ENCODE peak calls at places on chromosomes 3 and 15, in five cellular contexts. J, B, O, Y and T are unnamed samples.

GRCh38 chr3:126329927-126330725 is 27.1 kb downstream of the KLF15 start:
- DNase-seq in J (peak; percentile 11), B (no peak), Y (no peak), O (no peak), T (no peak)

GRCh38 chr3:161067346-161067745 is 37.8 kb downstream of the B3GALNT1 start:
- DNase-seq in Y (no peak), B (no peak), O (no peak), J (no peak), T (no peak)

GRCh38 chr3:192409838-192410683 is 317.3 kb downstream of the FGF12 start:
- DNase-seq in J (no peak), B (peak; percentile 76), O (peak; percentile 18), Y (peak; percentile 56), T (peak; percentile 33)

GRCh38 chr3:7207928-7208327 is 347.0 kb downstream of the GRM7 start:
- DNase-seq in Y (no peak), B (no peak), J (no peak), O (no peak), T (no peak)

GRCh38 chr3:104359546-104359945 is 1007.2 kb upstream of the ALCAM start:
- DNase-seq in B (no peak), O (no peak), J (no peak), Y (peak; percentile 97), T (no peak)

GRCh38 chr3:33482126-33482525 is 41.9 kb upstream of the UBP1 start:
- DNase-seq in Y (peak; percentile 18), B (no peak), J (no peak), O (no peak), T (no peak)

GRCh38 chr3:59334585-59334984 is 284.8 kb upstream of the CFAP20DC start:
- DNase-seq in Y (no peak), B (no peak), J (no peak), O (no peak), T (no peak)

GRCh38 chr3:138456961-138457862 is 22.8 kb downstream of the ESYT3 start:
- DNase-seq in O (no peak), B (no peak), Y (no peak), J (peak; percentile 40), T (no peak)

GRCh38 chr3:133697960-133698359 is 36.2 kb upstream of the TOPBP1 start:
- DNase-seq in J (no peak), Y (no peak), B (no peak), O (no peak), T (no peak)

GRCh38 chr3:12984023-12984823 is 89.0 kb downstream of the IQSEC1 start:
- DNase-seq in O (peak; percentile 64), J (no peak), Y (peak; percentile 49), B (no peak), T (no peak)

GRCh38 chr3:153166206-153166605 is 4.2 kb downstream of the RAP2B start:
- DNase-seq in B (no peak), Y (peak; percentile 44), J (no peak), O (no peak), T (no peak)

GRCh38 chr3:103991461-103992115 is 1375.1 kb upstream of the ALCAM start:
- DNase-seq in B (no peak), O (no peak), Y (peak; percentile 11), J (no peak), T (no peak)

GRCh38 chr3:193944161-193944884 is 191.6 kb upstream of the HES1 start:
- DNase-seq in B (no peak), J (no peak), Y (no peak), O (no peak), T (no peak)
- H3K4me3 ChIP-seq in B (no peak overlapping the region), J (no peak overlapping the region), Y (no peak overlapping the region), O (no peak overlapping the region), T (no peak overlapping the region)

GRCh38 chr3:127556565-127556964 is 34.0 kb downstream of the TPRA1 start:
- DNase-seq in Y (no peak), O (no peak), J (no peak), B (no peak), T (no peak)
- TF ChIP-seq CTCF in Y (no peak), O (no peak), J (no peak), B (no peak), T (no peak)

GRCh38 chr15:74176262-74177208 is 3.0 kb downstream of the ISLR start:
- DNase-seq in O (peak; percentile 10), J (peak; percentile 46), Y (no peak), B (peak; percentile 66), T (peak; percentile 24)
- H3K4me1 ChIP-seq in O (peaks cover 84% of the 10 kb centered on the region), J (peaks cover 25% of the 10 kb centered on the region), Y (peaks cover 44% of the 10 kb centered on the region), B (no peaks in the 10 kb centered on the region), T (no peaks in the 10 kb centered on the region)

DNA sequence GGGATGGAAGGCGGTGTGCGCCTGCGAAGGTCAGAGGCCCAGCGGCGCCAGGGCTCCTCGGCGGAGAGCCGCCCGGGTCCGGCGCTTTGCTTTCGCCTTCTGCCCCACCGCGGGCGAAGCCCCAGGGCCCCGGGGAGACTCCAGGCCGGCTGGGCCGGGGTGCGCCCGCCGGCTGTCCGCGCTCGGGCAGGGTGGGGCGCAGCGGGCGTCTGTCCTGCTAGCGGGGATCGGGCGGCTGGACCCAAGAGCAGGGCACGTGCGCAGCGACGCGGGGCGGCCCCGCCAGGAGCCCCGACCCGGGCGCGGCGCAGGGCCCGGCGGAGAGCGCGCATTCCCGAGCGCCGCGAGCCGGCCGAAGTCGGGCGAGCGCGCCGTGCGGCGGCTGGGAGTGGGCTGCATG is 585 bp upstream of the ALDH1A3 start:
- DNase-seq in O (no peak), J (no peak), Y (peak; percentile 34), B (no peak), T (no peak)
- H3K4me3 ChIP-seq in O (peak overlapping the region; percentile 66), J (peak overlapping the region; percentile 45), Y (no peak overlapping the region), B (peak overlapping the region; percentile 18), T (peak overlapping the region; percentile 41)

GRCh38 chr15:69160976-69161877 is 792 bp downstream of the GLCE start:
- DNase-seq in O (peak; percentile 44), J (peak; percentile 71), Y (peak; percentile 28), B (peak; percentile 83), T (peak; percentile 60)
- TF ChIP-seq CTCF in O (peak; percentile 45), J (peak; percentile 16), Y (peak; percentile 31), B (no peak), T (peak; percentile 18)

DNA sequence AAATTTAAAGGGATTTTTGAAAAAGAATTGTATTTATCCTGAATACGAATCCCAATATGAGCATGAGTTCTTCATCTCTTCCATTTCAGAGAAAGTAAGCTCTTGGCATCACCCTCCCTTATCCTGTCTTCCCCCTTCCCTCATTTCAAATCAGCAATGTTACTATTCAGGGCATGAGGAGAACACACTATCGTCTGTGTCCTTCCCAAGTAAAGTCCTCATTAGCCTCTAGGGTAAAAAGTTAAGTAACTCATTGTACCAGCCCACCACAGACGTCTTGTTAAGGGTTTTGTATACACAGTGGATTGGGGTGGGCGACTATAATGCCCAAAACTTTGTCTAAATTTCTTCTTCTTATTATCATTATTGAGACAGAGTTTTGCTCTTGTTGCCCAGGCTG is 14.8 kb downstream of the ARL6IP5 start:
- DNase-seq in J (no peak), B (no peak), Y (no peak), O (no peak), T (no peak)
- H3K4me1 ChIP-seq in J (peaks cover 32% of the 10 kb centered on the region), B (peaks cover 5% of the 10 kb centered on the region), Y (peaks cover 7% of the 10 kb centered on the region), O (peaks cover 97% of the 10 kb centered on the region), T (no peaks in the 10 kb centered on the region)

DNA sequence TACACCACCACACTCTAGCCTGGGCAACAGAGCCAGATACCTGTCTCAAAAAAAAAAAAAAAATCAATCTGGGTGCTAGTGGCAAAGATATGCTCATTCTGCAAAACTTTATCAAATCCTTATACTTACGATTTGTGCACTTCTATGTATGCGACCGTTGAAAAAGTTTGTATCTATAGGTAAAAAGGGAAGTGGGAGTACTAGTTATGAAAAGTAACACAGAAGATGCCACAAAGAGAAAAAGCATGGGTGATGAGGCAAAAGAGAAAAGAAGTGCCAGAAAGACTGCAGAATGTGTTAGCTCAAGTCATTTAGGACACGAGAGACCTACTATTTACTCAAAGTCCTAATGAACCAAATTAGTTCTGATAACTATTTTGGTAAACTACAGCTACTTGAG is 407.8 kb downstream of the SHQ1 start:
- DNase-seq in J (no peak), Y (no peak), B (no peak), O (no peak), T (no peak)
- H3K4me3 ChIP-seq in J (no peak overlapping the region), Y (no peak overlapping the region), B (no peak overlapping the region), O (no peak overlapping the region), T (no peak overlapping the region)

DNA sequence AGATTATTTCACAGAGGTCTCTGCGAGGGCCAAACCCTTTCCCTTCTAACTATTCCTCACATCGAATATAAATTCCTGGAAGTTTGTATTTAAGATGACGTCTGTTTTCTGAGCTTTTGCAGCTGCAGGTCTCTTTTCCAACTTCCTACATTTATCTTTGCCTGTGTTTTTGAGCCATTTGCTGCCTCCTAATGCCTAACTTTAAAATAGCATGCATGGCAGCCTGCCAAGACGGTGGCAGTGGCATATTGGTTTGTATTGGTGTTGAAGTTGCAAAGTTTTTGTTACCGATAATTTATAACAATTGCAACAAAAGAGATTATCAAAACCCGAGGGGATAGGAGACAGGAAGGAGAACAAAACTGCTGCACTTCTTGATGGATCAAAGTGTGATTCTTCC is 187.1 kb upstream of the DNAJC19 start:
- DNase-seq in O (peak; percentile 36), J (no peak), B (no peak), Y (peak; percentile 45), T (peak; percentile 65)
- TF ChIP-seq CTCF in O (peak; percentile 72), J (peak; percentile 58), B (peak; percentile 54), Y (peak; percentile 43), T (peak; percentile 74)

GRCh38 chr3:129662230-129662629 is 55.8 kb upstream of the PLXND1 start:
- DNase-seq in B (no peak), O (no peak), Y (peak; percentile 45), J (no peak), T (no peak)
- H3K4me1 ChIP-seq in B (no peaks in the 10 kb centered on the region), O (peaks cover 59% of the 10 kb centered on the region), Y (peaks cover 19% of the 10 kb centered on the region), J (peaks cover 13% of the 10 kb centered on the region), T (no peaks in the 10 kb centered on the region)

GRCh38 chr3:11510001-11510760 is 133.5 kb downstream of the VGLL4 start:
- DNase-seq in O (peak; percentile 37), J (no peak), Y (no peak), B (no peak), T (no peak)

GRCh38 chr3:11517601-11518000 is 126.1 kb downstream of the VGLL4 start:
- DNase-seq in Y (no peak), J (no peak), O (no peak), B (no peak), T (no peak)

GRCh38 chr3:11513817-11514135 is 129.9 kb downstream of the VGLL4 start:
- DNase-seq in J (no peak), Y (peak; percentile 39), B (no peak), O (no peak), T (no peak)

GRCh38 chr3:11509175-11510000 is 134.3 kb downstream of the VGLL4 start:
- DNase-seq in B (no peak), Y (peak; percentile 95), J (peak; percentile 73), O (peak; percentile 70), T (peak; percentile 68)

GRCh38 chr3:11514191-11514770 is 129.4 kb downstream of the VGLL4 start:
- DNase-seq in O (peak; percentile 26), Y (peak; percentile 97), J (no peak), B (no peak), T (no peak)
- H3K4me3 ChIP-seq in O (no peak overlapping the region), Y (no peak overlapping the region), J (no peak overlapping the region), B (no peak overlapping the region), T (no peak overlapping the region)